ENCODE peak calls at places on chromosomes 7 and 10, in seven cellular contexts. M is adrenal gland, S is HCT116, T is IMR-90, X is uterus, A is prostate gland, U is Peyer's patch. N is an unnamed sample.

GRCh38 chr10:47241946-47242900 is 57.8 kb upstream of the GDF10 start:
- DNase-seq in A (no peak), S (no peak), M (no peak), X (no peak), U (peak), T (no peak), N (peak)

GRCh38 chr7:141648276-141649114 is 53.5 kb downstream of the DENND11 start:
- DNase-seq in A (no peak), M (no peak), U (no peak), T (no peak), X (no peak), S (no peak), N (no peak)

GRCh38 chr10:110456046-110456445 is 41.7 kb upstream of the DUSP5 start:
- DNase-seq in U (peak), X (no peak), S (no peak), M (no peak), T (no peak), A (no peak), N (peak)

GRCh38 chr10:34575882-34576281 is 239.2 kb downstream of the PARD3 start:
- DNase-seq in X (no peak), T (peak), S (no peak), M (no peak), U (no peak), A (no peak), N (no peak)

GRCh38 chr7:88344956-88345832 is 38.5 kb upstream of the STEAP4 start:
- DNase-seq in X (peak), M (peak), U (peak), S (peak), T (no peak), A (no peak), N (peak)

GRCh38 chr7:73526892-73527821 is 5.1 kb upstream of the BAZ1B start:
- DNase-seq in U (no peak), A (no peak), T (no peak), X (no peak), S (no peak), M (no peak), N (peak)

GRCh38 chr7:139783647-139784385 is 6.0 kb upstream of the HIPK2 start:
- DNase-seq in X (no peak), U (no peak), T (no peak), A (no peak), M (no peak), S (no peak), N (no peak)

GRCh38 chr10:69936091-69936490 is 116.6 kb upstream of the MACROH2A2 start:
- DNase-seq in M (no peak), U (no peak), X (no peak), A (no peak), T (no peak), S (no peak), N (no peak)

GRCh38 chr7:47681241-47681810 is 99.4 kb upstream of the TNS3 start:
- DNase-seq in T (no peak), X (no peak), U (no peak), M (no peak), A (no peak), S (no peak), N (no peak)

GRCh38 chr10:60236869-60237524 is 152.7 kb downstream of the ANK3 start:
- DNase-seq in M (peak), A (no peak), T (no peak), X (no peak), S (no peak), U (peak), N (peak)

GRCh38 chr7:156607332-156608175 is 33.0 kb upstream of the RNF32 start:
- DNase-seq in A (no peak), S (no peak), X (no peak), M (no peak), T (peak), U (no peak), N (no peak)

GRCh38 chr10:9137368-9137767 is 1082.9 kb downstream of the GATA3 start:
- DNase-seq in X (no peak), M (no peak), T (no peak), U (no peak), S (no peak), A (no peak), N (no peak)

GRCh38 chr10:115909962-115910361 is 363.0 kb downstream of the GFRA1 start:
- DNase-seq in U (no peak), S (no peak), A (no peak), M (no peak), X (no peak), T (no peak), N (no peak)

GRCh38 chr10:128095753-128096469 is 30.3 kb downstream of the MKI67 start:
- DNase-seq in U (peak), A (no peak), M (no peak), S (no peak), X (no peak), T (no peak), N (no peak)

GRCh38 chr10:71534552-71535158 is 137.9 kb downstream of the CDH23 start:
- DNase-seq in M (no peak), X (no peak), A (no peak), S (no peak), U (no peak), T (no peak), N (no peak)

GRCh38 chr10:108691126-108691525 is 1232.2 kb downstream of the XPNPEP1 start:
- DNase-seq in A (no peak), X (no peak), M (no peak), S (no peak), T (no peak), U (no peak), N (no peak)

GRCh38 chr7:148296994-148297644 is 293.4 kb upstream of the C7orf33 start:
- DNase-seq in U (no peak), T (no peak), M (no peak), X (no peak), A (no peak), S (peak), N (no peak)

GRCh38 chr10:69972951-69973350 is 79.7 kb upstream of the MACROH2A2 start:
- DNase-seq in A (no peak), X (no peak), T (peak), U (no peak), S (no peak), M (no peak), N (no peak)

GRCh38 chr10:14553434-14553833 is 221.3 kb downstream of the FAM107B start:
- DNase-seq in X (no peak), S (no peak), M (no peak), T (peak), A (no peak), U (no peak), N (no peak)

GRCh38 chr10:6173203-6173602 is 29.5 kb upstream of the PFKFB3 start:
- DNase-seq in X (no peak), U (peak), T (no peak), A (no peak), S (no peak), M (no peak), N (no peak)

GRCh38 chr10:19945275-19945674 is 129.0 kb downstream of the PLXDC2 start:
- DNase-seq in S (no peak), X (peak), A (peak), U (no peak), T (no peak), M (peak), N (no peak)
- H3K27ac ChIP-seq in S (no peak), X (no peak), A (peak), U (no peak), T (no peak), M (no peak), N (no peak)

GRCh38 chr7:27191081-27191715 is 6.2 kb upstream of the HOXA11 start:
- DNase-seq in X (no peak), A (peak), S (no peak), T (no peak), U (no peak), M (peak), N (no peak)
- H3K4me3 ChIP-seq in X (peak), A (peak), S (no peak), T (no peak), U (no peak), M (no peak), N (no peak)

DNA sequence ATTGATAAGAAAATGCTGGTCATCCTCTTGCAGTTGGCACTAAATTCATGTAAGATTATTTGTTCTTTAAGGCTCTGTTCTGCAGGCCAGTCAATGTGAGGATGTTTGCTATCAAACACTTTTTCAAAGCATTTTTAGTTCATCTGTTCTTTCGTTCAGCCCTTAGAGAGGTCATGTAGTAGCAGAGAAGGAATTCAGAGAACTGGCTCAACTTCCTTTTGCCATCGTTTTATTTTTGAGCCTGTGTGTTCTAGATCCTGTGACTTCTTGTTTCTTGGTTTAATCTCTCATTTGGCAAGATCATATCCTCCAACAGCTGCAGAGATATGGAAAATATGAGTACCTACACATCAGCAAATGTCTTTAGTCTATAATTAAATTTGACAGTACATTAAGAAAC is 184.3 kb downstream of the NRP1 start:
- DNase-seq in T (no peak), X (no peak), S (no peak), A (no peak), M (no peak), U (no peak), N (no peak)
- TF ChIP-seq POLR2A in T (no peak), X (no peak), S (no peak), A (no peak), M (no peak), U (no peak), N (no peak)

DNA sequence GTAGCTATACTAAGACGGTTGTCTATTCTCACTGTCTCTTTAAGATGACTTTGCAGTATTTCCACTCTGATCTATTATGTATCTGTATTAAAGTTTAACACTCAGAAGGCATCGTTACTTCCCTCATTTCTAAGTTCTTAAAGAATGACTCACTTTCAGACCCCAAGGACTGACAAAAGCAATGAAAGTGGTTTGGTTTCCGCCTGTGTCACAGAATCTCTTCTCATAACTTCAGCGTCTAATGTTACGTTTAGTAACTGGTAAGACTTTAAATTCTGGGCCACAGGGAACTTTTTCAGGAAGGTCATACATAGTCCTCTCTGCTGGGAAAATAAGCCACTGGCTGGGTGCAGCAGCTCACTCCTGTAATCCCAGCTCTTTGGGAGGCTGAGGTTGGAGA is 892.0 kb upstream of the AUTS2 start:
- DNase-seq in S (no peak), T (peak), M (no peak), A (no peak), U (no peak), X (no peak), N (no peak)
- H3K27ac ChIP-seq in S (no peak), T (peak), M (no peak), A (no peak), U (no peak), X (no peak), N (no peak)

GRCh38 chr7:27247452-27248426 is 5.1 kb downstream of the EVX1 start:
- DNase-seq in S (no peak), U (no peak), M (no peak), X (no peak), A (no peak), T (no peak), N (no peak)
- H3K4me3 ChIP-seq in S (no peak), U (no peak), M (no peak), X (no peak), A (no peak), T (no peak), N (no peak)

DNA sequence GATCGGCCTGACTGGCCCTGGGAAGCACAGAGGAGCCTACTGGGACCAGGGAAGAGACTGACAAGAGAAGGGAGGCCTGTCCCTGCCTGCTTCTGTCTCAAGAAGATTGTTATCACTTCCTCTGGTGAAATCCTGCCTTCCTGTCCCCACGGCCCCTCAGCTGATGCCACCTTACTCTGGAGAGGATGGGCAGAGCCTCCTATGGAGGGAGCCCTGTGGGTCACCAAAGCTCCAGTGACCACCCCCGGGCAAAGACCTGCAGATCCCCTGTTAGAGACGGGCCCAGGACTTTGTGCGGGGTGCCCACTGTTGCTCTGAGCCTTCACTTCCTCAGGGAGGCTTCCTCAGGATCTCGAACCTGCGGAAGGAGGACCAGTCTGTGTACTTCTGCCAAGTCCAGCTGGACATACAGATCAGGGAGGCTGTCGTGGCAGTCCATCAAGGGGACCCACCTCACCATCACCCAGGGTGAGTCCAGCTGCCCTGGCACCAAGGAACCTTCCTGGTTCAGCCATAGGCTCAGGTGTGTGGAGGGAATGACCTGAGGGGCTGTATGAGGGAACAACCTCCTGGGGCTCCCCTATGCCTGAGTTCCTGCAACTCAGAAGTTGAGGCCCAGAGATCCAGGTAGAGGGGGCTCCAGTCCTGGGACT is 1.4 kb upstream of the PILRB start:
- DNase-seq in T (no peak), X (no peak), A (no peak), M (no peak), S (no peak), U (no peak), N (peak)
- TF ChIP-seq POLR2A in T (no peak), X (no peak), A (no peak), M (no peak), S (no peak), U (no peak), N (no peak)

DNA sequence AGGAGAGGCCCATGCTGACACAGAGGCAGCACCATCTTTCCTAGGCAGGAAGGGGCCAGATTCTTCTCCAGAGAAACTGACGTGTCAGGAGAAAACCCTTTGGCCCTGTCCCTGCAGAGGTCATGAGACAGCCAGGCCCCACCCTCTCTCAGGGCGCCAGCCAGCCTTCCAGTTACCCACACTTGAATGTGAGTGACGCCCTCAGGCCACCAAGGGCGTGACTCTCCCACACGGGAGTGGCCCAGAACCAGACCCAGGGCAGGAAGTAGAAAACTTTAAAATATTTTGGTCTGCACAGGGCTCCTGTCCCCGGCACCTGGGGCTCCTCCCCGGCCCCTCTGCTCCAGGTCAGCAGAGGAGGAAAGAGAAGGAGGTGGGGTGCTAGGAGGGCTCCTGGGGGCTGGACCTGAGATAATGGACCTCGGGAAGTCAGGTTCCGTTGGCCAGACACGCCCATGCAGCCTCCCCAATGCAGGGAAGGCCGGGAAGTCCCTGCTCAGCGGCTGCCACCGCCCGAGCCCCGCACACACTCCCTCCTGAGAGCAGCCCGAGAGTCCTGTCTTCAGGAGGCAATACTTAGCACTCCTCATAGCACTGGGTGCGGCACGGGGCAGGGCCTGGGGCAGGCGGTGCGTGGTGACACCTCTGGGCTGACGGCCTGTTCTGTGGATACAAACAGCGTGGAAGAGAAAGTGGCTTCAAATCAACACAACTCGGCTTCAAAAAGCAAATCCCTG is 67.0 kb upstream of the CFAP46 start:
- DNase-seq in S (no peak), X (no peak), U (peak), T (no peak), M (peak), A (no peak), N (peak)
- H3K27ac ChIP-seq in S (no peak), X (no peak), U (peak), T (no peak), M (no peak), A (no peak), N (peak)

DNA sequence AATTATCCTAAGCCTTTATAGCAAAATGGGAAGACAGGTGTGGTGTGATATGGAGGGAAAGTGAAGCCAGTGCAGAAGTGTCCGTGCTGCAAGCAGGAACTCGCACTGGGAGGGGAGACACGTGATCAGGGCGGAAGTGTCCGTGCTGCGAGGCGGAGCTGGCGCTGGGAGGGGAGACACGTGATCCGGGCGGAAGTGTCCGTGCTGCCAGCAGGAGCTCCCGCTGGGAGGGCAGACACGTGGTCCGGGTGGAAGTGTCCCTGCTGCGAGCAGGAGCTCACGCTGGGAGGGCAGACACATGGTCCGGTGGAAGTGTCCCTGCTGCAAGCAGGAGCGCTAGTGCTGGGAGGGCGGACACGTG is 40.5 kb upstream of the PRKAR1B start:
- DNase-seq in U (no peak), X (peak), M (no peak), S (no peak), T (no peak), A (peak), N (no peak)
- H3K4me3 ChIP-seq in U (no peak), X (no peak), M (no peak), S (no peak), T (no peak), A (no peak), N (no peak)

DNA sequence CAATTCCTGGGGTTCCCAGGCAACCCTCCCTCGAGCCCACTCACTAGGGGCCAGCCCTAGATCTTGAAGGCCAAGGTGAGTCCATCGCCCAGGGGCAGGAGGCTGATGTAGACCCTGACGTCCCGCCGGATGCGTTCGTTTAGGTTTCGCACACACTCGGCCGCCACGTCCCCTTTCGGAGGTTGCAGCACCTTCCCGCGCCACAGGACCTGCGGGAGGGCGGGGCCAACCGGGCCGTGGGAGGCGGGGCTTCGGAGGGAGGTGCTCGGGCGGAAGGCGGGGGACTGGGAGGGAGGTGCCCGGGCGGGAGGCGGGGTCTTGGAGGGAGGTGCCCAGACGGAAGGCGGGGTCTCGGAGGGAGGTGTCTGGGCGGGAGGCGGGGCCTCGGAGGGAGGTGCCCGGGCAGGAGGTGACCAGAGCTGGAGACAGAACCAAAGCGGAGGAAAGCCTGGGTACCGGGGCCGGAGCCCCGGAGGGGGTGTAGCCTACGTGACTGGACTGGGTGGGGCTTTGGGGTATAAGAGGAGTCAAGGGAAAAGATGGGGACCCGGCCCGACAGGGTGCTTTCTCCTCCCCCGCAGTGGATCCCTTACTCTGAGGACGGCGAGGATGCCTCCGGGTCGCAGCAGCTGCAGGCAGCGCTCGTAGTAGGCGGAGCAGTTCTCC is 1.6 kb downstream of the COMTD1 start:
- DNase-seq in X (peak), M (peak), T (peak), A (peak), U (peak), S (peak), N (peak)
- TF ChIP-seq POLR2A in X (no peak), M (peak), T (no peak), A (peak), U (no peak), S (no peak), N (no peak)